ENCODE peak calls at places on chromosomes 1 and 21, in nine cellular contexts. A, M, C, G, F, H, D, B and U are unnamed samples.

GRCh38 chr1:45008076-45008475 is 3.0 kb downstream of the HECTD3 start:
- DNase-seq in D (no peak), H (no peak), C (no peak), B (no peak), A (no peak), G (no peak), M (no peak), F (no peak), U (no peak)

GRCh38 chr1:237677979-237678378 is 212.7 kb downstream of the ZP4 start:
- DNase-seq in A (no peak), B (no peak), F (no peak), G (no peak), C (no peak), M (no peak), D (peak), H (no peak), U (no peak)

GRCh38 chr21:37474342-37474741 is 107.8 kb downstream of the DYRK1A start:
- DNase-seq in F (no peak), C (no peak), M (no peak), A (no peak), G (no peak), B (no peak), H (no peak), D (no peak), U (no peak)

GRCh38 chr1:226004396-226004795 is 5.3 kb upstream of the SDE2 start:
- DNase-seq in D (no peak), G (no peak), C (no peak), B (no peak), A (no peak), F (no peak), M (no peak), H (no peak), U (no peak)

GRCh38 chr21:36718951-36719501 is 20.1 kb downstream of the SIM2 start:
- DNase-seq in H (no peak), F (no peak), C (no peak), G (no peak), D (peak), B (no peak), A (no peak), M (no peak), U (no peak)

GRCh38 chr1:12717301-12717838 is 1.5 kb downstream of the AADACL3 start:
- DNase-seq in M (no peak), F (no peak), B (no peak), C (no peak), A (no peak), G (no peak), H (no peak), D (no peak), U (no peak)

GRCh38 chr1:227673441-227673840 is 61.7 kb downstream of the JMJD4 start:
- DNase-seq in H (no peak), G (no peak), C (no peak), D (no peak), M (no peak), A (no peak), B (no peak), F (no peak), U (no peak)

GRCh38 chr1:27000817-27001460 is 7.4 kb downstream of the TRNP1 start:
- DNase-seq in C (no peak), G (no peak), H (no peak), F (no peak), A (no peak), D (no peak), M (no peak), B (no peak), U (no peak)

GRCh38 chr1:238474263-238474662 is 583.5 kb upstream of the ZP4 start:
- DNase-seq in B (no peak), A (no peak), M (peak), D (no peak), G (no peak), C (no peak), F (no peak), H (no peak), U (no peak)

GRCh38 chr1:184827600-184828368 is 73.1 kb upstream of the EDEM3 start:
- DNase-seq in F (no peak), C (no peak), M (no peak), H (peak), G (no peak), B (no peak), A (no peak), D (peak), U (no peak)

GRCh38 chr21:43608225-43608624 is 51.1 kb downstream of the HSF2BP start:
- DNase-seq in D (no peak), G (no peak), M (no peak), A (no peak), B (no peak), H (no peak), F (no peak), C (no peak), U (no peak)

GRCh38 chr1:116997666-116998065 is 3.9 kb upstream of the CD101 start:
- DNase-seq in G (no peak), A (no peak), F (no peak), M (no peak), C (no peak), D (peak), B (no peak), H (no peak), U (no peak)

GRCh38 chr1:22323141-22323845 is 128.4 kb upstream of the ZBTB40 start:
- DNase-seq in G (no peak), D (no peak), F (no peak), B (no peak), A (no peak), H (no peak), C (no peak), M (no peak), U (no peak)

GRCh38 chr1:116008651-116009380 is 32.5 kb downstream of the SLC22A15 start:
- DNase-seq in F (peak), C (no peak), D (no peak), G (no peak), H (no peak), A (no peak), M (no peak), B (no peak), U (no peak)

GRCh38 chr1:158087320-158087927 is 93.3 kb upstream of the CD1D start:
- DNase-seq in D (peak), B (peak), G (peak), F (no peak), M (no peak), C (no peak), A (no peak), H (peak), U (peak)

GRCh38 chr1:55476445-55477015 is 261.4 kb upstream of the USP24 start:
- DNase-seq in D (no peak), H (no peak), A (no peak), M (no peak), F (no peak), B (no peak), G (no peak), C (no peak), U (no peak)

GRCh38 chr21:16514316-16514715 is 784.5 kb downstream of the USP25 start:
- DNase-seq in M (no peak), H (no peak), C (no peak), B (no peak), F (no peak), G (no peak), A (no peak), D (peak), U (no peak)

GRCh38 chr1:196609114-196609737 is 986 bp upstream of the KCNT2 start:
- DNase-seq in H (peak), G (no peak), M (no peak), F (no peak), B (no peak), A (no peak), C (no peak), D (no peak), U (no peak)

GRCh38 chr1:1106510-1107221 is 9.2 kb downstream of the C1orf159 start:
- DNase-seq in B (no peak), G (no peak), M (no peak), A (no peak), H (no peak), C (no peak), D (no peak), F (no peak), U (no peak)

GRCh38 chr1:7388141-7388487 is 383.0 kb upstream of the VAMP3 start:
- DNase-seq in M (no peak), B (no peak), A (no peak), F (no peak), C (no peak), H (no peak), D (peak), G (no peak), U (no peak)

GRCh38 chr1:10451286-10451685 is 1.5 kb downstream of the CORT start:
- DNase-seq in F (no peak), H (no peak), A (no peak), M (peak), B (no peak), D (no peak), C (no peak), G (no peak), U (peak)

GRCh38 chr1:3750716-3751115 is 1.5 kb upstream of the CCDC27 start:
- DNase-seq in M (no peak), F (no peak), B (no peak), C (no peak), G (no peak), A (no peak), D (no peak), H (no peak), U (no peak)

GRCh38 chr1:183580281-183580682 is 10.0 kb downstream of the NCF2 start:
- DNase-seq in C (no peak), M (peak), A (no peak), H (peak), B (peak), F (no peak), G (peak), D (no peak), U (peak)